ENCODE peak calls at places on chromosomes 3 and 15, in six cellular contexts. One of them, this sample, is unnamed.

GRCh38 chr15:98321916-98322315 is 326.4 kb upstream of the IGF1R start:
- DNase-seq in thyroid gland: peak; percentile 71
- DNase-seq in colonic mucosa: no peak
- DNase-seq in SJSA1: no peak
- DNase-seq in AG04450: no peak
- DNase-seq in heart right ventricle: no peak
- DNase-seq in this sample: no peak

GRCh38 chr15:61049934-61050333 is 179.2 kb downstream of the RORA start:
- DNase-seq in thyroid gland: no peak
- DNase-seq in colonic mucosa: no peak
- DNase-seq in SJSA1: peak; percentile 59
- DNase-seq in AG04450: peak; percentile 52
- DNase-seq in heart right ventricle: no peak
- DNase-seq in this sample: no peak

GRCh38 chr15:64753419-64754185 is 21.8 kb downstream of the RBPMS2 start:
- DNase-seq in thyroid gland: no peak
- DNase-seq in colonic mucosa: no peak
- DNase-seq in SJSA1: no peak
- DNase-seq in AG04450: no peak
- DNase-seq in heart right ventricle: no peak
- DNase-seq in this sample: no peak

GRCh38 chr3:190424478-190425439 is 24.9 kb downstream of the TMEM207 start:
- DNase-seq in thyroid gland: peak; percentile 65
- DNase-seq in colonic mucosa: peak; percentile 41
- DNase-seq in SJSA1: peak; percentile 63
- DNase-seq in AG04450: peak; percentile 37
- DNase-seq in heart right ventricle: peak; percentile 29
- DNase-seq in this sample: peak; percentile 85

GRCh38 chr15:68348064-68348463 is 70.5 kb downstream of the FEM1B start:
- DNase-seq in thyroid gland: no peak
- DNase-seq in colonic mucosa: no peak
- DNase-seq in SJSA1: no peak
- DNase-seq in AG04450: no peak
- DNase-seq in heart right ventricle: no peak
- DNase-seq in this sample: no peak

GRCh38 chr3:102510663-102511062 is 75.8 kb downstream of the ZPLD1 start:
- DNase-seq in thyroid gland: no peak
- DNase-seq in colonic mucosa: no peak
- DNase-seq in SJSA1: no peak
- DNase-seq in AG04450: no peak
- DNase-seq in heart right ventricle: no peak
- DNase-seq in this sample: no peak

GRCh38 chr3:149398296-149398695 is 20.8 kb upstream of the TM4SF1 start:
- DNase-seq in thyroid gland: no peak
- DNase-seq in colonic mucosa: no peak
- DNase-seq in SJSA1: no peak
- DNase-seq in AG04450: no peak
- DNase-seq in heart right ventricle: no peak
- DNase-seq in this sample: no peak

GRCh38 chr3:107068980-107069379 is 308.3 kb upstream of the CCDC54 start:
- DNase-seq in thyroid gland: no peak
- DNase-seq in colonic mucosa: no peak
- DNase-seq in SJSA1: peak; percentile 46
- DNase-seq in AG04450: peak; percentile 45
- DNase-seq in heart right ventricle: no peak
- DNase-seq in this sample: no peak

GRCh38 chr3:81643721-81644120 is 117.7 kb downstream of the GBE1 start:
- DNase-seq in thyroid gland: no peak
- DNase-seq in colonic mucosa: no peak
- DNase-seq in SJSA1: no peak
- DNase-seq in AG04450: no peak
- DNase-seq in heart right ventricle: no peak
- DNase-seq in this sample: no peak

GRCh38 chr3:52531636-52532516 is 1.8 kb downstream of the NT5DC2 start:
- DNase-seq in thyroid gland: no peak
- DNase-seq in colonic mucosa: no peak
- DNase-seq in SJSA1: peak; percentile 36
- DNase-seq in AG04450: no peak
- DNase-seq in heart right ventricle: peak; percentile 14
- DNase-seq in this sample: no peak

GRCh38 chr15:90934256-90934948 is 683 bp upstream of the UNC45A start:
- DNase-seq in thyroid gland: peak; percentile 90
- DNase-seq in colonic mucosa: peak; percentile 95
- DNase-seq in SJSA1: peak; percentile 87
- DNase-seq in AG04450: peak; percentile 53
- DNase-seq in heart right ventricle: peak; percentile 86
- DNase-seq in this sample: peak; percentile 97

GRCh38 chr3:107271787-107272387 is 105.4 kb upstream of the CCDC54 start:
- DNase-seq in thyroid gland: no peak
- DNase-seq in colonic mucosa: no peak
- DNase-seq in SJSA1: no peak
- DNase-seq in AG04450: no peak
- DNase-seq in heart right ventricle: no peak
- DNase-seq in this sample: no peak

GRCh38 chr3:164748626-164749025 is 329.7 kb downstream of the SI start:
- DNase-seq in thyroid gland: no peak
- DNase-seq in colonic mucosa: no peak
- DNase-seq in SJSA1: no peak
- DNase-seq in AG04450: no peak
- DNase-seq in heart right ventricle: no peak
- DNase-seq in this sample: no peak

GRCh38 chr3:23991236-23992050 is 46.4 kb downstream of the NR1D2 start:
- DNase-seq in thyroid gland: no peak
- DNase-seq in colonic mucosa: no peak
- DNase-seq in SJSA1: no peak
- DNase-seq in AG04450: no peak
- DNase-seq in heart right ventricle: no peak
- DNase-seq in this sample: no peak

GRCh38 chr3:58526124-58526957 is 10.6 kb downstream of the ACOX2 start:
- DNase-seq in thyroid gland: no peak
- DNase-seq in colonic mucosa: peak; percentile 58
- DNase-seq in SJSA1: peak; percentile 68
- DNase-seq in AG04450: peak; percentile 72
- DNase-seq in heart right ventricle: no peak
- DNase-seq in this sample: peak; percentile 72

GRCh38 chr3:35633332-35634124 is 5.8 kb upstream of the ARPP21 start:
- DNase-seq in thyroid gland: no peak
- DNase-seq in colonic mucosa: no peak
- DNase-seq in SJSA1: no peak
- DNase-seq in AG04450: no peak
- DNase-seq in heart right ventricle: no peak
- DNase-seq in this sample: no peak

GRCh38 chr3:101825904-101826445 is 23.3 kb upstream of the NFKBIZ start:
- DNase-seq in thyroid gland: no peak
- DNase-seq in colonic mucosa: no peak
- DNase-seq in SJSA1: no peak
- DNase-seq in AG04450: no peak
- DNase-seq in heart right ventricle: no peak
- DNase-seq in this sample: no peak

GRCh38 chr3:120461416-120461815 is 10.6 kb upstream of the FSTL1 start:
- DNase-seq in thyroid gland: no peak
- DNase-seq in colonic mucosa: no peak
- DNase-seq in SJSA1: no peak
- DNase-seq in AG04450: no peak
- DNase-seq in heart right ventricle: no peak
- DNase-seq in this sample: no peak

GRCh38 chr15:72154316-72154715 is 36.1 kb downstream of the SENP8 start:
- DNase-seq in thyroid gland: no peak
- DNase-seq in colonic mucosa: no peak
- DNase-seq in SJSA1: no peak
- DNase-seq in AG04450: no peak
- DNase-seq in heart right ventricle: no peak
- DNase-seq in this sample: no peak

GRCh38 chr15:72155635-72156616 is 37.7 kb downstream of the SENP8 start:
- DNase-seq in thyroid gland: peak; percentile 94
- DNase-seq in colonic mucosa: peak; percentile 95
- DNase-seq in SJSA1: peak; percentile 82
- DNase-seq in AG04450: peak; percentile 48
- DNase-seq in heart right ventricle: peak; percentile 81
- DNase-seq in this sample: peak; percentile 95

GRCh38 chr15:72155021-72155621 is 36.9 kb downstream of the SENP8 start:
- DNase-seq in thyroid gland: peak; percentile 100
- DNase-seq in colonic mucosa: peak; percentile 86
- DNase-seq in SJSA1: peak; percentile 68
- DNase-seq in AG04450: no peak
- DNase-seq in heart right ventricle: peak; percentile 73
- DNase-seq in this sample: peak; percentile 54

GRCh38 chr15:72156928-72157327 is 38.7 kb downstream of the SENP8 start:
- DNase-seq in thyroid gland: no peak
- DNase-seq in colonic mucosa: no peak
- DNase-seq in SJSA1: no peak
- DNase-seq in AG04450: no peak
- DNase-seq in heart right ventricle: no peak
- DNase-seq in this sample: no peak

DNA sequence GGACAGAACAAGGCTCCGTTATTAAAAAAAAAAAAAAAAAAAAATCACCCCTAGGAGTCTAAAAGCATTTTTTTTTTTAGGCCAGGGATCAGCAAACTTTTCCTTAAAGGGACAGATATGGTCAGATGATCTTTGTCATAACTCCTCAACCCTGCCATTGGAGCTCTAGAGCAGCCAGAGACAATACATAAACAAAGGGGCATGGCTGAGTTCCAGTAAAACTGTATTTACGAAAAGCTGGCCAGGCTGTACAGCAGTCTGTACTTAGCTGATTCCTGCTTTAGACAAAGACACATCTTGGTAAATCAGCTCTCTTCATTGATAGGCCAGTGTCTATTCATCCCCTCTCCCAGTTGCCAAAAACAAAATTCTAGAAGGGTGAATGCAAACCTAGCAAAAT is 35.1 kb downstream of the SENP8 start:
- DNase-seq in thyroid gland: no peak
- DNase-seq in colonic mucosa: no peak
- DNase-seq in SJSA1: no peak
- DNase-seq in AG04450: no peak
- DNase-seq in heart right ventricle: no peak
- DNase-seq in this sample: no peak
- H3K27ac ChIP-seq in thyroid gland: peak overlapping the region; percentile 92
- H3K27ac ChIP-seq in colonic mucosa: no peak overlapping the region
- H3K27ac ChIP-seq in SJSA1: no peak overlapping the region
- H3K27ac ChIP-seq in AG04450: no peak overlapping the region
- H3K27ac ChIP-seq in heart right ventricle: no peak overlapping the region
- H3K27ac ChIP-seq in this sample: no peak overlapping the region

DNA sequence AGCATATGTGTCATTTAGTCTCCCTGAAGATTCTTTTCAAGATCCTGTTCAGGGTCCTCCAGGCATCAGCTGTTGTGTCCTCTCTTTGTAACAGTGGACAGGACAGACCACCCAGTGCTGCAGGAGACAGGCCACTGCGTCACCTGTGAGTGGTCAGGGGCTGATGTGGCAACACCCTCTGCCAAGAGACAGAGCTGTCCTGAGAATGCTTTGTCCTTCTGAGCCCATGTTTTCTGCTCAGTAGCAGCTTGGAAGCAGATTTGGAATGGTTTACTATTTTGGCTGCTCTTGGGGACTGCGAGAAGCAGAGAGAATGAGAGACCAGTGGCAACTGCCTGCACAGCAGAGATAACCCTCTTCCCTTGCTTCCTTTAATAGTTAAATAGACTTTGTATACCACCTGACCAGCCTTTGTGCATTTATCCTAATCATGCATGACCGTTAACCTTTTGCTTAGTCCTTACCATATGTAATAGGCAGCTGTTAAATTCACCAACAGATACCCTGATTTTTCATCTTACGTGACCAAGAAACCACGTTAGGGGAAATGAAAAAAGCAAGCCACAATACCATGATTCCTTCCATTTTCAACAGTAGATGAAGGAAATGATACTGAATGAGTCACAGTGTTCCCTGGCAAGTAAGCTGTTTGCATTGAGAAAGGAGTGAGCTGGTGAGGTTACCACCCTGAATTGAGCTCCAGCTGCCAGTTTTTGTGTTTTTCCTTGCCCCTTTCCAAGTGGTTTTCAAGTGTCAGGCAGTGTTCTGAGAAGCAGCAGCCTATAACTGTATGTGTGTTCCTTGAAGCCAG is 35.5 kb downstream of the B3GALNT1 start:
- DNase-seq in thyroid gland: peak; percentile 69
- DNase-seq in colonic mucosa: no peak
- DNase-seq in SJSA1: peak; percentile 75
- DNase-seq in AG04450: peak; percentile 1
- DNase-seq in heart right ventricle: no peak
- DNase-seq in this sample: no peak
- H3K27ac ChIP-seq in thyroid gland: peak overlapping the region; percentile 88
- H3K27ac ChIP-seq in colonic mucosa: no peak overlapping the region
- H3K27ac ChIP-seq in SJSA1: peak overlapping the region; percentile 73
- H3K27ac ChIP-seq in AG04450: no peak overlapping the region
- H3K27ac ChIP-seq in heart right ventricle: peak overlapping the region; percentile 64
- H3K27ac ChIP-seq in this sample: no peak overlapping the region

DNA sequence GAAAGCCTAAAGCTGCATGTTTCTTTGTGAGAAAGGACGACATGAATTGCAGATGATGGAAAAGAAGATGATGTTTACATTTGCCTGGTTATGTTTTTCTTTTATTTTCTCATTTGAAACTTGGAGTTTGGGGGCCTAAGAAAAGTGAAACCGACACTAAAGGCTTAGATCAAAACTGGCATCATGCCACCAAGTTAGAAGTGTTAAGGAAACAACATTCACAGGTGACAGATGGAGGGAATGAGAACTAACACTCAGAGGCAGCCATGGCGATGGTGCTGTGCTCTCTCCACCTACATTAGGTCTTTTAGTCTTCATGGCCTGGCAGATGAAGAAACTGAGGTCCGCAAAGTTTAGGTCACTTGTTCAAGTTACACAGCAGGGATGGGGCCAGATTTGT is 923.6 kb downstream of the TUSC7 start:
- DNase-seq in thyroid gland: no peak
- DNase-seq in colonic mucosa: no peak
- DNase-seq in SJSA1: no peak
- DNase-seq in AG04450: no peak
- DNase-seq in heart right ventricle: no peak
- DNase-seq in this sample: no peak
- H3K27ac ChIP-seq in thyroid gland: no peak overlapping the region
- H3K27ac ChIP-seq in colonic mucosa: no peak overlapping the region
- H3K27ac ChIP-seq in SJSA1: no peak overlapping the region
- H3K27ac ChIP-seq in AG04450: no peak overlapping the region
- H3K27ac ChIP-seq in heart right ventricle: no peak overlapping the region
- H3K27ac ChIP-seq in this sample: no peak overlapping the region

GRCh38 chr3:29708884-29709283 is 428.0 kb downstream of the RBMS3 start:
- DNase-seq in thyroid gland: no peak
- DNase-seq in colonic mucosa: no peak
- DNase-seq in SJSA1: no peak
- DNase-seq in AG04450: no peak
- DNase-seq in heart right ventricle: peak; percentile 11
- DNase-seq in this sample: no peak

GRCh38 chr3:29705906-29706507 is 425.1 kb downstream of the RBMS3 start:
- DNase-seq in thyroid gland: no peak
- DNase-seq in colonic mucosa: no peak
- DNase-seq in SJSA1: no peak
- DNase-seq in AG04450: no peak
- DNase-seq in heart right ventricle: no peak
- DNase-seq in this sample: no peak

GRCh38 chr3:29716213-29716612 is 435.3 kb downstream of the RBMS3 start:
- DNase-seq in thyroid gland: no peak
- DNase-seq in colonic mucosa: no peak
- DNase-seq in SJSA1: no peak
- DNase-seq in AG04450: no peak
- DNase-seq in heart right ventricle: no peak
- DNase-seq in this sample: no peak

GRCh38 chr3:29711255-29711771 is 430.4 kb downstream of the RBMS3 start:
- DNase-seq in thyroid gland: no peak
- DNase-seq in colonic mucosa: no peak
- DNase-seq in SJSA1: no peak
- DNase-seq in AG04450: no peak
- DNase-seq in heart right ventricle: no peak
- DNase-seq in this sample: no peak
- H3K27ac ChIP-seq in thyroid gland: peak overlapping the region; percentile 42
- H3K27ac ChIP-seq in colonic mucosa: no peak overlapping the region
- H3K27ac ChIP-seq in SJSA1: no peak overlapping the region
- H3K27ac ChIP-seq in AG04450: no peak overlapping the region
- H3K27ac ChIP-seq in heart right ventricle: peak overlapping the region; percentile 45
- H3K27ac ChIP-seq in this sample: no peak overlapping the region